ENCODE peak calls at places on chromosomes 13 and 19, in four cellular contexts. One of them, this sample, is unnamed.

GRCh38 chr19:19403373-19403901 is 2.0 kb upstream of the GATAD2A start:
- DNase-seq in H9: no peak
- DNase-seq in IMR-90: peak
- DNase-seq in H1: no peak
- DNase-seq in this sample: no peak

GRCh38 chr19:2325261-2326046 is 2.9 kb downstream of the LSM7 start:
- DNase-seq in H1: no peak
- DNase-seq in IMR-90: no peak
- DNase-seq in H9: no peak
- DNase-seq in this sample: no peak

GRCh38 chr13:47076536-47076935 is 179.7 kb upstream of the HTR2A start:
- DNase-seq in H9: no peak
- DNase-seq in H1: no peak
- DNase-seq in IMR-90: peak
- DNase-seq in this sample: no peak

GRCh38 chr13:44140146-44140545 is 233.5 kb upstream of the SERP2 start:
- DNase-seq in H1: peak
- DNase-seq in IMR-90: no peak
- DNase-seq in H9: peak
- DNase-seq in this sample: peak

GRCh38 chr19:33681081-33681680 is 59.4 kb downstream of the CHST8 start:
- DNase-seq in H9: no peak
- DNase-seq in IMR-90: no peak
- DNase-seq in H1: no peak
- DNase-seq in this sample: no peak

GRCh38 chr19:16457195-16457953 is 14.4 kb downstream of the EPS15L1 start:
- DNase-seq in H9: no peak
- DNase-seq in IMR-90: peak
- DNase-seq in H1: peak
- DNase-seq in this sample: no peak

GRCh38 chr19:5478241-5478924 is 23.2 kb downstream of the ZNRF4 start:
- DNase-seq in H1: no peak
- DNase-seq in IMR-90: no peak
- DNase-seq in H9: no peak
- DNase-seq in this sample: no peak

GRCh38 chr13:20069956-20070355 is 90.9 kb downstream of the GJA3 start:
- DNase-seq in H1: no peak
- DNase-seq in H9: no peak
- DNase-seq in IMR-90: no peak
- DNase-seq in this sample: no peak

GRCh38 chr19:5891938-5892771 is 11.4 kb downstream of the NDUFA11 start:
- DNase-seq in H1: peak
- DNase-seq in IMR-90: peak
- DNase-seq in H9: peak
- DNase-seq in this sample: peak

GRCh38 chr13:46858776-46859175 is 38.1 kb downstream of the HTR2A start:
- DNase-seq in IMR-90: no peak
- DNase-seq in H1: no peak
- DNase-seq in H9: no peak
- DNase-seq in this sample: no peak

GRCh38 chr13:112953591-112954487 is 15.2 kb upstream of the MCF2L start:
- DNase-seq in IMR-90: no peak
- DNase-seq in H9: no peak
- DNase-seq in H1: no peak
- DNase-seq in this sample: no peak

GRCh38 chr19:18922228-18922985 is 2.9 kb downstream of the DDX49 start:
- DNase-seq in H9: no peak
- DNase-seq in H1: no peak
- DNase-seq in IMR-90: no peak
- DNase-seq in this sample: no peak

GRCh38 chr13:78298657-78299056 is 304.7 kb downstream of the POU4F1 start:
- DNase-seq in H9: no peak
- DNase-seq in IMR-90: no peak
- DNase-seq in H1: no peak
- DNase-seq in this sample: no peak

GRCh38 chr13:109836629-109837607 is 50.5 kb upstream of the IRS2 start:
- DNase-seq in H1: no peak
- DNase-seq in H9: no peak
- DNase-seq in IMR-90: no peak
- DNase-seq in this sample: no peak

GRCh38 chr19:17686592-17687042 is 1.5 kb downstream of the UNC13A start:
- DNase-seq in IMR-90: no peak
- DNase-seq in H9: peak
- DNase-seq in H1: peak
- DNase-seq in this sample: peak

GRCh38 chr19:49335071-49335783 is at the start of gene CD37:
- DNase-seq in IMR-90: no peak
- DNase-seq in H9: peak
- DNase-seq in H1: no peak
- DNase-seq in this sample: no peak
- H3K18ac ChIP-seq in IMR-90: no peak
- H3K18ac ChIP-seq in H9: no peak
- H3K18ac ChIP-seq in H1: no peak
- H3K18ac ChIP-seq in this sample: no peak

GRCh38 chr13:40161931-40162330 is 504.5 kb downstream of the FOXO1 start:
- DNase-seq in H1: no peak
- DNase-seq in IMR-90: no peak
- DNase-seq in H9: no peak
- DNase-seq in this sample: no peak
- H3K56ac ChIP-seq in H1: no peak
- H3K56ac ChIP-seq in IMR-90: no peak
- H3K56ac ChIP-seq in H9: no peak
- H3K56ac ChIP-seq in this sample: no peak

GRCh38 chr19:32317045-32317444 is 28.4 kb upstream of the ZNF507 start:
- DNase-seq in H9: no peak
- DNase-seq in H1: no peak
- DNase-seq in IMR-90: no peak
- DNase-seq in this sample: peak

GRCh38 chr19:32324631-32325215 is 20.7 kb upstream of the ZNF507 start:
- DNase-seq in H1: no peak
- DNase-seq in IMR-90: peak
- DNase-seq in H9: no peak
- DNase-seq in this sample: no peak

GRCh38 chr19:32318884-32319520 is 26.4 kb upstream of the ZNF507 start:
- DNase-seq in H9: peak
- DNase-seq in H1: peak
- DNase-seq in IMR-90: no peak
- DNase-seq in this sample: peak

DNA sequence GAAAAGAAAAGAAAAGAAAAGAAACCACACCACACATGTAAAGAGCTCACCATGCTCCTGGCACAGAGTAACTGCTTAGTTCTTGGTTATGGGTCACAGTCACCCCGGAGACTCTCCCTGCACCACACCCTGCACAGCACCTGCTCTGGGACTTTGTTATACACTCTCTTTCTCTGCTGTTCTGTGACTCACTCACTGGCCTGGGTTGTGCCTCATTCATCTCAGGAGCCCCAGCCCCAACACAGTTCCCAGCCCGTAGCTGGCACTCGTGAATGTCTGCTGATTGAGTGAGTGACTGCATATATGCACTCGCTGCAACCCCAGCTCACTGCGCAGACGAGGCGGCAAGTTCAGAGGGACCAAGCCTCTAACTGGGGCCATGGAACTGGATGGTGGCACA is 22.9 kb upstream of the ZNF507 start:
- DNase-seq in H9: no peak
- DNase-seq in H1: peak
- DNase-seq in IMR-90: no peak
- DNase-seq in this sample: no peak
- H3K27ac ChIP-seq in H9: no peak
- H3K27ac ChIP-seq in H1: no peak
- H3K27ac ChIP-seq in IMR-90: no peak
- H3K27ac ChIP-seq in this sample: no peak

DNA sequence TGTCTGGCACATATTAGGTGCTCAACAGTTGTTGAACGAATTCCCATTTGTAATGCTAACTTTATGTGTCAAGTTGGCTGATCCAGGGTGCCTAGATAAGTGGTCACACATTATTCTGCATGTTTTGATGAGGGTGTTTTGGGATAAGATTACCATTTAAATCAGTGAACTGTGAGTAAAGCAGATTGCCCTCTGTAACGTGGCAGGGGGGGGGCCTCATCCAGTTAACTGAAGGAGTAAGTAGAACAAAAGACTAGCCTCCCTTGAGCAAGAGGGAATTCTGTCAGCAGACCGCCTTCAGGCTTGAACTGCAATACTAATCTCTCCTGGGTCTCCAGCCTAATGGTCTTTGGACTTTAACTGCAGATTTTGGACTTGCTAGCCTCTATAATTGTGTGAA is 4.1 kb upstream of the TEX30 start:
- DNase-seq in H9: no peak
- DNase-seq in IMR-90: no peak
- DNase-seq in H1: no peak
- DNase-seq in this sample: no peak
- H3K18ac ChIP-seq in H9: no peak
- H3K18ac ChIP-seq in IMR-90: no peak
- H3K18ac ChIP-seq in H1: no peak
- H3K18ac ChIP-seq in this sample: no peak

DNA sequence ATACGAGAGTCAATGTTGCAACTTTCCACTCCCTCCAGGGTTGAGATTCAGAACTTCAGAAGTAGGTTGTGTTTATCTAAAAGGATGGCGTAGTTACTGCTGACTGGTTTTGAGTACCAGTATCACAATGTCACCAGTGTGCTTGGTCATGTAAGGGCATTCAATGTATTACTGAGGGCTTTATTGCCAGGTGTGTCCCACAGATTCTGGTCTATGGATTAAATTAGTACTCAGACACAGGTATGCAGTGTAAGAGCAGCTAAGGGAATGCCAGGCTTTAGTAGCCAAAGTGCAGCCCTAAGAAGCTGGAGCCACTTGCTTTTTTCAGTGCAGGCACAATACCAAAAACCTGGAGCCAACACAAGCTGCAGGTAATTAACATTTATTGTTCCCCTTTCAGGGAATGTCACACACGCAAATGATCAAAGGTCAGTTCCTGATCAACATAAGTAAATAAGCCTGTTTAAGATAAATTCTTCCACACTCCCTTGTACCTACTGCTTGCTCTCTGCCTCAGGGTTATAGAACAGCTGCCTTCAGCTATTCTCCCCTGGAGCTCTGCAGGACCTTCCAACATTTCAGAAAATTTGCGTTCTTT is 130.1 kb upstream of the ZNF91 start:
- DNase-seq in H1: no peak
- DNase-seq in H9: no peak
- DNase-seq in IMR-90: no peak
- DNase-seq in this sample: no peak
- H3K56ac ChIP-seq in H1: no peak
- H3K56ac ChIP-seq in H9: no peak
- H3K56ac ChIP-seq in IMR-90: no peak
- H3K56ac ChIP-seq in this sample: no peak

GRCh38 chr13:111204438-111205177 is 89.5 kb downstream of the ARHGEF7 start:
- DNase-seq in H1: peak
- DNase-seq in IMR-90: peak
- DNase-seq in H9: peak
- DNase-seq in this sample: peak
- H3K27ac ChIP-seq in H1: no peak
- H3K27ac ChIP-seq in IMR-90: peak
- H3K27ac ChIP-seq in H9: no peak
- H3K27ac ChIP-seq in this sample: no peak

DNA sequence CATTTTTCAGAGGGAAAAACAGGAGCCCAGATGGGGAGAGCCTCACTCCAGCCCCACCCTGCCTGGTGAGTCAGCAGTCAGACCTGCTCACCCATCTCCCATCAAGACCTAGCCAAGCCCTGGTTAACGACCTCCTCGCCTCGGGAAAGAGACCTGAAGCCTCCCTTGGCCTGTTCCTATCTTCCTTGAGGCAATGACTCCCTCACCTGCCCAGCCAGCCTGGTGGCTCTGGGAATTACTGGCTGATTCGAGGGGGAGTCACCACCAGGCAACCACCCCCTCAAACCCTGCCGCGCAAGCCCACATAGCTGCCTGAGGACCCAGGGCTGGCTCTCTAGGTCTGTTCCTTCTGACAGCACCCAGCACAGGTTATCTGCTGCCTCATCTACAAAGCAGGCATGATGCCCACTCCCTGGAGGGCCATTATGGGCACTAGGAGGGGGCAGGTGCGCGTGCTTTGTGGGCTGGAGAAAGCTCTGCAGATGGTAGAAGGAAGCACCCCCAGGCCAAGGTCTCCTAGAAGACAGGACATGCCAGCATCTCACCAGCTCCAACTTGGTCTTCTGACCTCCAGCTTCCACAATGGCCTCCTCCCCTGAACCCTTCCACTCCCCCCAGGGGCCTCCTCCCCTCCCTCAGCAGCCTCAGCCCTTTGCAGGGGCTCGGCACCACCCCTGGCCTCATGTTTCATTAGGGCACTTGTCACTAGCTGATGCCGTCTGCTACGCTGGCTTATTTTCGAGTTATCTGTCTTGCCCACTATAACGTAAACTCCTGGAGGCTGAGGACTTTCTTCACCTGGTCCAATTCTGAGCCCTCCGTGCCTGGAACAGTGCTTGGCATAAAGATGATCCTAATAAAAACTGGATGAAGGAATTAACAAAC is 10.4 kb downstream of the DEDD2 start:
- DNase-seq in H9: no peak
- DNase-seq in H1: no peak
- DNase-seq in IMR-90: peak
- DNase-seq in this sample: no peak
- H3K18ac ChIP-seq in H9: no peak
- H3K18ac ChIP-seq in H1: no peak
- H3K18ac ChIP-seq in IMR-90: peak
- H3K18ac ChIP-seq in this sample: no peak

GRCh38 chr13:40113644-40114304 is 458.3 kb downstream of the COG6 start:
- DNase-seq in H9: no peak
- DNase-seq in IMR-90: no peak
- DNase-seq in H1: no peak
- DNase-seq in this sample: no peak
- H3K56ac ChIP-seq in H9: no peak
- H3K56ac ChIP-seq in IMR-90: no peak
- H3K56ac ChIP-seq in H1: no peak
- H3K56ac ChIP-seq in this sample: no peak

DNA sequence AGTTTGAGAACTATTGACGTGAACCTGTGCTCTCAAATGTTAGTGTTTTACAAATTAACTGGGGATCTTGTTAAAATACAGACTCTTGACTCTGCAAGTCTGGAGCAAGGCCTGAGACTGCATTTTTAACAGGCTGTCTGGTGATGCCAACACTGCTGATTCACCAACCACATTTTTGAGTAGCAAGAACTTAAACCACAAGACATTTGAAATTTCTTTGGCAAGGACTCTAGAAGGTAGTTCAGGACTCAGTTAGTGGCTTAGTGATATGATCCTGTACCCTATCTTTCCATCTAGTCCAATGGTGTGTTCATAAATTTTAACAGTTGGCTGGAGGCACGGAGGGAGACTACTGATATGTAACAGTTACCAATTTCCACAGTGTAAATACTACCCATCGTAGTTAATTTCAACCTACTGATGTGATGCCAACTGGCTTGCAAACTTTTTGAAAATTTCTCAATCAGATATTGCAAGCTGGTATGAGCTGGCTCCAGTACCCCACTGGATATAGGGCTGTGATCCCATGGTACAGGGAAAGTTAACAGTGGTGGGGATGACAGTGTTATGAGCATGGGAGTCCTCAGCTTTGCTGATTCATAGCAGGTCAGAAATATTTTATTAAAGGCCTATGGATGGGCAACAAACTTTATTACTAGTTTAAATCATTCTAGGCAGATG is 255.1 kb downstream of the TBC1D4 start:
- DNase-seq in H9: no peak
- DNase-seq in IMR-90: peak
- DNase-seq in H1: no peak
- DNase-seq in this sample: peak
- H3K27ac ChIP-seq in H9: no peak
- H3K27ac ChIP-seq in IMR-90: no peak
- H3K27ac ChIP-seq in H1: no peak
- H3K27ac ChIP-seq in this sample: no peak

This sample was measured in mesendoderm.